ENCODE peak calls at places on chromosomes 16 and 17, in five cellular contexts. F, V, N, Z and U are unnamed samples.

GRCh38 chr16:72371307-72372081 is 199.5 kb upstream of the PMFBP1 start:
- DNase-seq in F (peak; percentile 48), N (peak; percentile 83), Z (peak; percentile 70), V (peak; percentile 15), U (no peak)

GRCh38 chr16:79501446-79501845 is 99.1 kb downstream of the MAF start:
- DNase-seq in Z (no peak), V (no peak), F (no peak), N (no peak), U (no peak)

GRCh38 chr17:27240086-27240801 is 53.7 kb upstream of the WSB1 start:
- DNase-seq in V (no peak), Z (no peak), N (no peak), F (no peak), U (no peak)

GRCh38 chr16:23408242-23409201 is 44.5 kb downstream of the COG7 start:
- DNase-seq in F (peak; percentile 30), Z (peak; percentile 16), N (peak; percentile 49), V (no peak), U (peak; percentile 33)

GRCh38 chr16:57764341-57765159 is 29.0 kb downstream of the KATNB1 start:
- DNase-seq in V (peak; percentile 90), Z (peak; percentile 93), N (peak; percentile 45), F (peak; percentile 62), U (peak; percentile 82)

GRCh38 chr17:49494937-49495841 is at the start of gene NGFR:
- DNase-seq in N (peak; percentile 90), Z (peak; percentile 76), F (peak; percentile 75), V (no peak), U (peak; percentile 40)

GRCh38 chr17:5785867-5786509 is 201.7 kb upstream of the NLRP1 start:
- DNase-seq in V (no peak), F (no peak), N (no peak), Z (no peak), U (peak; percentile 60)

GRCh38 chr17:62109924-62110323 is 44.8 kb upstream of the MED13 start:
- DNase-seq in Z (no peak), F (no peak), V (no peak), N (no peak), U (peak; percentile 61)

GRCh38 chr16:30893082-30893743 is 664 bp downstream of the BCL7C start:
- DNase-seq in V (no peak), N (peak; percentile 49), Z (peak; percentile 71), F (peak; percentile 53), U (no peak)

GRCh38 chr17:6162892-6163291 is 92.7 kb downstream of the WSCD1 start:
- DNase-seq in F (no peak), Z (peak; percentile 21), V (no peak), N (no peak), U (no peak)

GRCh38 chr16:57592591-57593003 is 35.8 kb upstream of the ADGRG1 start:
- DNase-seq in F (no peak), V (no peak), N (no peak), Z (no peak), U (no peak)

GRCh38 chr16:65012357-65012756 is 109.5 kb downstream of the CDH11 start:
- DNase-seq in F (no peak), V (no peak), Z (no peak), N (no peak), U (no peak)

GRCh38 chr16:86630471-86630870 is 52.1 kb downstream of the FOXL1 start:
- DNase-seq in Z (no peak), F (no peak), V (no peak), N (no peak), U (peak; percentile 22)

GRCh38 chr16:86512301-86512859 is 2.1 kb downstream of the FOXF1 start:
- DNase-seq in N (peak; percentile 62), V (no peak), Z (no peak), F (no peak), U (no peak)

GRCh38 chr16:50721549-50722409 is 20.1 kb upstream of the CYLD start:
- DNase-seq in N (no peak), F (no peak), V (no peak), Z (no peak), U (peak; percentile 57)

GRCh38 chr17:47928415-47928814 is 13.0 kb upstream of the PNPO start:
- DNase-seq in F (no peak), V (no peak), Z (no peak), N (no peak), U (no peak)

GRCh38 chr16:533391-534088 is 6.0 kb downstream of the CAPN15 start:
- DNase-seq in Z (peak; percentile 71), F (peak; percentile 86), V (no peak), N (peak; percentile 65), U (no peak)

GRCh38 chr17:19883537-19884215 is 15.9 kb upstream of the ULK2 start:
- DNase-seq in Z (no peak), N (no peak), F (no peak), V (no peak), U (no peak)

GRCh38 chr17:79428988-79429387 is 181.9 kb downstream of the RBFOX3 start:
- DNase-seq in N (no peak), V (no peak), Z (no peak), F (no peak), U (no peak)

DNA sequence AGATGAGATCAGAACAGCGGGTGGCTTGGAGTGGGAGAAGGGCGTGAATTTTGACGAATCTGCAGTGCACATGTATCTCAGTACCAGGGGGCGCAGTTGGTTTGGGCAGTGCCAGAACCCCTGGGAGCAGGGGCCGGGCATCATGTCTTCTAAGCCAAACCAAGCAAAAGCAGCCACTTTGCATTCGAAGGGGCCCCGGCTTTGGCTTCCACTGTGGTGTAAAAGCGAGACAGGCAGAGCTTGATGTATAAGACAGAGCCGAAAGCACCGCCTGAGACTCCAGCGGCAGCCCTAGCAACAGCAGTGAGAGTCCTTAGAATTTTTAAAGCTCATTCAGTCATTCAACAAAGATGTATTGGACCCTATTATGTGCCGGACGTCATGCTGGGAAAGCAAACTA is 3.8 kb upstream of the XYLT1 start:
- DNase-seq in F (no peak), N (peak; percentile 37), V (no peak), Z (no peak), U (no peak)
- TF ChIP-seq CTCF in F (no peak), N (no peak), V (no peak), Z (no peak), U (no peak)

GRCh38 chr17:43465049-43465448 is 18.7 kb upstream of the DHX8 start:
- DNase-seq in Z (no peak), V (no peak), N (no peak), F (no peak), U (no peak)

GRCh38 chr17:43471801-43472200 is 12.0 kb upstream of the DHX8 start:
- DNase-seq in V (no peak), Z (no peak), N (no peak), F (no peak), U (no peak)

GRCh38 chr17:43464046-43464445 is 19.7 kb upstream of the DHX8 start:
- DNase-seq in V (no peak), F (no peak), N (no peak), Z (no peak), U (no peak)

GRCh38 chr17:43467981-43468541 is 15.7 kb upstream of the DHX8 start:
- DNase-seq in Z (no peak), N (peak; percentile 16), V (no peak), F (no peak), U (no peak)

DNA sequence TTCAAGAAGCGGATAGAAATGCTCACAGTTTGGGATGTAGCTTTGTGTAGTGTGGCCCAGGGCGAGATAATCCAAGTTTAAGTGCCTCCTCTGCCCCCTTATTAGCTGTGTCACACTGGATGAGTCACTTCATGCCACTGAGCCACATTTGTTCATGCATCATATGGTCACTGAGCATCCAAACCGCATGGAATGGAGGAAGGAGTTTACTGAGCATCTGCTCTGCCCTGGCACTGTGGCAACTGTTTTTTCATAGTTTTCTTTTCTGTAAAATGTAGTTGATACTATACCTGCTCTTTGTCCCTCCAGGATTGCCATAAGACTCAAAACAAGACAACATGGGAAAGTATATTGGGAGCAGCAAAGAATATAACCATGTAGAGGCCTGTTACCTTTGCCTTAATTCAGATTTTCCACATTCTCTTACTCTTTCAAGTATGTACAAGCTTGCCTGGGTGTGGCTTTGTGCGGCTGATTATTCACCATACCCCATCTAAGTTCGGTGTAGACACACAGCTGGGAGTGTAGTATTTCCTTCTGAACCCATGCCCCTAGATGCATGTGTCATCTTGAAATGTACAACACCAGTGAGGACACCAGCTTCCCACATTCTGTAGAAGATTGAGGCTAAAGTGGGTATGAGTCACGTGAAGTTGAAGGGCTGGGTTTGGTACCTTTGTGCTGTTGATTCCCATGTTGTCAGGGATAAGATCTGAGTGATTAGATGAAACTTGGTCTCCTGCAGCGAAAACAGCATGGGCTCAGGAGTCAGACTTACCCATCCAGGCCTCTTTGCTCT is 14.8 kb upstream of the DHX8 start:
- DNase-seq in Z (no peak), N (no peak), F (peak; percentile 27), V (peak; percentile 46), U (peak; percentile 91)
- TF ChIP-seq EZH2phosphoT487 in Z (no peak), N (no peak), F (no peak), V (no peak), U (no peak)

DNA sequence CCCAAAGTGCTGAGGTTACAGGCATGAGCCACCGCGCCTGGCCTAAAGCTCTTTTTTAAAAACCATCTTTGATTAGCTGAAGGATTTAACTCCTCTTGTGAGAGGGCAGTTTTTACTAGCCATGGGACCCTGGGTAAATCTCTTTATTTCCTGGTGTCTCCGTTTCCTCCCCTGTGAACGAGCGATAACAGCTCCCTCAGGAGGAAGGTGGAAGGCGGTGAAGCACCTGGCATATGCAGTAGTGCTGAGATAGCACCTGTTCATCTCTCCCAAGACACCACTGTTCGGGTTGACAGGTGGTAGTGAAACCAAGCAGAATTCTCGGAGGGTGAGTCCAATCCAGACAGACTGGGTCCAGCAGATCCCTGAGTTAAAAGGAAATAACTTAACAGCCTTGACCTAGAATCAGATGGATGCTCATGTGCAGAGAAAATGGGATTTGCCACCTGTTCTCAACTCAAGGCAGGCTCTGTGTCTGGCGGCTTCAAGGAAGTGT is 86.2 kb downstream of the CRISPLD2 start:
- DNase-seq in N (no peak), V (no peak), Z (no peak), F (no peak), U (no peak)
- TF ChIP-seq CTCF in N (no peak), V (peak; percentile 17), Z (peak; percentile 56), F (no peak), U (no peak)

GRCh38 chr17:76747716-76748360 is 9.9 kb downstream of the MFSD11 start:
- DNase-seq in V (no peak), Z (no peak), N (no peak), F (no peak), U (no peak)
- TF ChIP-seq EZH2phosphoT487 in V (no peak), Z (no peak), N (no peak), F (no peak), U (no peak)

GRCh38 chr16:47877166-47877565 is 278.6 kb downstream of the ABCC12 start:
- DNase-seq in Z (no peak), V (no peak), F (no peak), N (no peak), U (no peak)

GRCh38 chr16:47872228-47872627 is 283.6 kb downstream of the ABCC12 start:
- DNase-seq in N (no peak), F (no peak), V (no peak), Z (no peak), U (no peak)

GRCh38 chr16:47876494-47876893 is 279.3 kb downstream of the ABCC12 start:
- DNase-seq in V (no peak), Z (no peak), F (no peak), N (no peak), U (no peak)

GRCh38 chr16:47873434-47873833 is 282.4 kb downstream of the ABCC12 start:
- DNase-seq in N (no peak), F (no peak), V (no peak), Z (peak; percentile 42), U (no peak)
- TF ChIP-seq CTCF in N (peak; percentile 47), F (no peak), V (peak; percentile 61), Z (peak; percentile 81), U (peak; percentile 35)